ENCODE peak calls at places on chromosomes 1 and 21, in eight cellular contexts. Z, E, W, N, S, C, U and I are unnamed samples.

GRCh38 chr21:39705849-39706248 is 39.1 kb upstream of the IGSF5 start:
- DNase-seq in Z (no peak), E (no peak), W (no peak), N (no peak), S (no peak), C (no peak), U (no peak), I (no peak)

GRCh38 chr1:8687539-8687938 is 129.9 kb downstream of the RERE start:
- DNase-seq in Z (no peak), E (no peak), W (no peak), N (no peak), S (no peak), C (no peak), U (no peak), I (no peak)

GRCh38 chr1:213330281-213330680 is 279.2 kb downstream of the RPS6KC1 start:
- DNase-seq in Z (no peak), E (no peak), W (no peak), N (no peak), S (no peak), C (no peak), U (no peak), I (no peak)

GRCh38 chr1:48916121-48917069 is 139.7 kb upstream of the BEND5 start:
- DNase-seq in Z (peak), E (no peak), W (no peak), N (peak), S (no peak), C (peak), U (no peak), I (no peak)

GRCh38 chr1:239601108-239601507 is 214.7 kb downstream of the CHRM3 start:
- DNase-seq in Z (no peak), E (no peak), W (no peak), N (no peak), S (no peak), C (no peak), U (no peak), I (no peak)

GRCh38 chr1:229111703-229112319 is 159.1 kb upstream of the RAB4A start:
- DNase-seq in Z (no peak), E (no peak), W (no peak), N (no peak), S (no peak), C (no peak), U (no peak), I (no peak)

GRCh38 chr1:47219590-47220220 is 12.3 kb downstream of the TAL1 start:
- DNase-seq in Z (no peak), E (no peak), W (no peak), N (no peak), S (no peak), C (no peak), U (no peak), I (no peak)

GRCh38 chr1:161119379-161120061 is 1.6 kb downstream of the NIT1 start:
- DNase-seq in Z (peak), E (peak), W (peak), N (peak), S (peak), C (peak), U (no peak), I (no peak)

GRCh38 chr1:223776075-223776814 is 63.9 kb downstream of the CAPN2 start:
- DNase-seq in Z (no peak), E (no peak), W (no peak), N (no peak), S (peak), C (peak), U (peak), I (no peak)

GRCh38 chr1:145983206-145983675 is 13.1 kb downstream of the TXNIP start:
- DNase-seq in Z (no peak), E (peak), W (peak), N (no peak), S (no peak), C (no peak), U (no peak), I (no peak)

GRCh38 chr1:186152227-186152944 is 222.7 kb downstream of the TPR start:
- DNase-seq in Z (no peak), E (no peak), W (no peak), N (no peak), S (no peak), C (peak), U (no peak), I (no peak)

GRCh38 chr1:186896211-186896610 is 67.5 kb downstream of the PLA2G4A start:
- DNase-seq in Z (no peak), E (no peak), W (no peak), N (no peak), S (no peak), C (no peak), U (no peak), I (no peak)

GRCh38 chr1:44619261-44619900 is 54.9 kb downstream of the TMEM53 start:
- DNase-seq in Z (no peak), E (no peak), W (no peak), N (no peak), S (no peak), C (no peak), U (no peak), I (no peak)

GRCh38 chr21:43467785-43468184 is 40.9 kb upstream of the SIK1 start:
- DNase-seq in Z (no peak), E (no peak), W (no peak), N (no peak), S (no peak), C (no peak), U (no peak), I (no peak)

GRCh38 chr1:111895456-111895855 is 94.0 kb downstream of the KCND3 start:
- DNase-seq in Z (peak), E (no peak), W (no peak), N (no peak), S (no peak), C (no peak), U (no peak), I (no peak)

GRCh38 chr1:182754915-182755314 is 34.7 kb upstream of the NPL start:
- DNase-seq in Z (no peak), E (no peak), W (no peak), N (no peak), S (no peak), C (no peak), U (no peak), I (no peak)

GRCh38 chr1:198880818-198881597 is 242.2 kb downstream of the PTPRC start:
- DNase-seq in Z (no peak), E (no peak), W (no peak), N (no peak), S (no peak), C (peak), U (no peak), I (no peak)

GRCh38 chr21:36209626-36210171 is 53.1 kb downstream of the DOP1B start:
- DNase-seq in Z (peak), E (peak), W (peak), N (peak), S (no peak), C (peak), U (peak), I (no peak)

GRCh38 chr1:115771847-115772457 is 3.4 kb upstream of the CASQ2 start:
- DNase-seq in Z (peak), E (peak), W (peak), N (peak), S (peak), C (peak), U (no peak), I (no peak)

GRCh38 chr21:44528634-44528995 is 11.4 kb downstream of the KRTAP10-1 start:
- DNase-seq in Z (no peak), E (no peak), W (no peak), N (peak), S (no peak), C (no peak), U (no peak), I (no peak)

GRCh38 chr1:16015960-16016901 is 1.6 kb downstream of the HSPB7 start:
- DNase-seq in Z (peak), E (peak), W (no peak), N (no peak), S (no peak), C (no peak), U (no peak), I (no peak)

GRCh38 chr1:16015491-16015890 is 2.4 kb downstream of the HSPB7 start:
- DNase-seq in Z (no peak), E (no peak), W (no peak), N (no peak), S (no peak), C (no peak), U (no peak), I (no peak)

GRCh38 chr1:16018308-16018707 is 465 bp upstream of the HSPB7 start:
- DNase-seq in Z (no peak), E (no peak), W (no peak), N (no peak), S (no peak), C (no peak), U (no peak), I (no peak)

GRCh38 chr1:16017461-16018303 is at the start of gene HSPB7:
- DNase-seq in Z (peak), E (peak), W (peak), N (peak), S (no peak), C (no peak), U (no peak), I (no peak)

GRCh38 chr1:16017076-16017460 is 775 bp downstream of the HSPB7 start:
- DNase-seq in Z (no peak), E (no peak), W (no peak), N (no peak), S (no peak), C (no peak), U (no peak), I (no peak)
- H3K27ac ChIP-seq in Z (no peak), E (peak), W (no peak), N (no peak), S (no peak), C (no peak), U (no peak), I (peak)

DNA sequence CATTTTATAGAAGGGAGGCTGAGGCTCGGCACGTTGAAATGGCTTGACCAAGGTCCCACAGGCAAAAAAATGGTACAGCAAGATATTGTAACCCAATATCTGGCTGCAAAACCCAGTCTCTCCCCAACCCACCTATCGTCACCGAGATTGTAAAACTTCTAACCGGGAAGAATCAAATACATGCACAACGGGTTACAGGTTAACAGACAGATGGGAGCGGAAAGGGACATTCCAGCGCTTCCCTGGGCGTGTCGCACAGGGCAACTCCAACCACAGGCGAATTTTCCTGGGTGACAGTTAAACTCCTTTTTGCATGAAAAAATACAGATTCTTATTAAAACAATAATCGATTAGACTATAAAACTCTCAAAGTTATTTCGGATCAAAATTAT is 31.8 kb upstream of the JUN start:
- DNase-seq in Z (peak), E (peak), W (peak), N (peak), S (no peak), C (peak), U (no peak), I (no peak)
- H3K27ac ChIP-seq in Z (no peak), E (peak), W (peak), N (no peak), S (peak), C (peak), U (peak), I (peak)

GRCh38 chr1:2205191-2205952 is 10.8 kb upstream of the FAAP20 start:
- DNase-seq in Z (peak), E (peak), W (peak), N (peak), S (peak), C (no peak), U (peak), I (no peak)
- H3K27ac ChIP-seq in Z (no peak), E (peak), W (peak), N (no peak), S (peak), C (peak), U (peak), I (peak)

GRCh38 chr1:57748696-57749095 is 324.8 kb upstream of the DAB1 start:
- DNase-seq in Z (no peak), E (no peak), W (no peak), N (no peak), S (no peak), C (no peak), U (no peak), I (no peak)
- H3K27ac ChIP-seq in Z (no peak), E (no peak), W (no peak), N (no peak), S (no peak), C (no peak), U (no peak), I (no peak)

GRCh38 chr1:209199822-209200221 is 383.7 kb upstream of the CAMK1G start:
- DNase-seq in Z (peak), E (peak), W (no peak), N (peak), S (no peak), C (no peak), U (no peak), I (no peak)
- H3K27ac ChIP-seq in Z (peak), E (peak), W (no peak), N (peak), S (no peak), C (no peak), U (no peak), I (no peak)

GRCh38 chr1:51569284-51570062 is 47.4 kb upstream of the OSBPL9 start:
- DNase-seq in Z (peak), E (peak), W (peak), N (peak), S (peak), C (peak), U (peak), I (no peak)
- H3K27ac ChIP-seq in Z (no peak), E (peak), W (no peak), N (no peak), S (peak), C (no peak), U (no peak), I (no peak)

GRCh38 chr1:77170687-77171086 is 48.5 kb downstream of the PIGK start:
- DNase-seq in Z (no peak), E (no peak), W (no peak), N (no peak), S (no peak), C (no peak), U (no peak), I (no peak)
- H3K27ac ChIP-seq in Z (no peak), E (no peak), W (no peak), N (no peak), S (no peak), C (peak), U (no peak), I (no peak)